ENCODE peak calls at places on chromosomes 12 and 14, in eight cellular contexts. R is HepG2; M is upper lobe of right lung; U is mammary epithelial cell; Q is right lobe of liver; D is PC-9; V is CD4-positive, alpha-beta memory T cell; F is substantia nigra. P is an unnamed sample.

GRCh38 chr14:99234982-99235491 is 37.0 kb downstream of the BCL11B start:
- DNase-seq in R (no peak), Q (no peak), M (no peak), F (no peak), U (no peak), D (no peak), V (peak; percentile 61), P (no peak)

GRCh38 chr12:88993655-88994054 is 358.6 kb downstream of the DUSP6 start:
- DNase-seq in R (peak; percentile 36), U (peak; percentile 43), V (no peak), M (no peak), D (peak; percentile 41), Q (no peak), F (no peak), P (no peak)

GRCh38 chr14:87133073-87133815 is 859.7 kb downstream of the GALC start:
- DNase-seq in U (peak; percentile 100), V (no peak), F (no peak), Q (no peak), M (no peak), R (no peak), D (no peak), P (no peak)

GRCh38 chr12:66598081-66598480 is 80.8 kb downstream of the GRIP1 start:
- DNase-seq in U (no peak), M (no peak), V (no peak), F (no peak), R (no peak), D (no peak), Q (no peak), P (no peak)

GRCh38 chr12:92063641-92064040 is 82.0 kb downstream of the BTG1 start:
- DNase-seq in R (no peak), U (no peak), F (no peak), D (no peak), M (no peak), Q (no peak), V (no peak), P (no peak)

GRCh38 chr14:99363616-99364290 is 91.8 kb upstream of the BCL11B start:
- DNase-seq in V (no peak), U (no peak), M (peak; percentile 41), Q (no peak), D (no peak), R (no peak), F (no peak), P (no peak)

GRCh38 chr12:96314723-96315122 is 85.5 kb downstream of the CDK17 start:
- DNase-seq in R (no peak), F (no peak), M (no peak), V (no peak), D (no peak), U (no peak), Q (no peak), P (no peak)

GRCh38 chr12:26701604-26702215 is 131.3 kb downstream of the ITPR2 start:
- DNase-seq in D (peak; percentile 40), V (peak; percentile 18), M (no peak), R (peak; percentile 23), F (no peak), Q (no peak), U (peak; percentile 31), P (no peak)

GRCh38 chr12:111066744-111067437 is 146.5 kb upstream of the MYL2 start:
- DNase-seq in V (no peak), D (no peak), Q (no peak), U (no peak), F (no peak), M (peak; percentile 11), R (no peak), P (no peak)

GRCh38 chr12:54358945-54359761 is 5.1 kb downstream of the GPR84 start:
- DNase-seq in V (peak; percentile 93), M (peak; percentile 95), F (peak; percentile 87), U (peak; percentile 98), Q (peak; percentile 93), R (peak; percentile 98), D (peak; percentile 98), P (peak; percentile 95)

GRCh38 chr12:98985156-98985555 is 340.1 kb downstream of the APAF1 start:
- DNase-seq in U (no peak), M (no peak), Q (no peak), F (no peak), D (no peak), R (no peak), V (no peak), P (no peak)

GRCh38 chr12:20367731-20368652 is at the start of gene PDE3A:
- DNase-seq in V (no peak), R (no peak), F (no peak), U (peak; percentile 14), Q (peak; percentile 22), M (peak; percentile 71), D (no peak), P (peak; percentile 50)

GRCh38 chr12:106583578-106584103 is 837 bp downstream of the RFX4 start:
- DNase-seq in D (no peak), R (no peak), U (peak; percentile 19), V (no peak), F (no peak), Q (no peak), M (no peak), P (peak; percentile 46)

GRCh38 chr12:79927772-79928474 is 7.0 kb downstream of the PPP1R12A start:
- DNase-seq in M (no peak), R (no peak), F (no peak), D (no peak), Q (no peak), U (peak; percentile 41), V (peak; percentile 62), P (no peak)

GRCh38 chr14:73786942-73787759 is 64.5 kb upstream of the PTGR2 start:
- DNase-seq in U (peak; percentile 20), F (peak; percentile 40), D (no peak), V (peak; percentile 72), Q (peak; percentile 80), R (no peak), M (peak; percentile 88), P (peak; percentile 82)

GRCh38 chr12:14935031-14935430 is 3.3 kb downstream of the ERP27 start:
- DNase-seq in M (no peak), F (no peak), V (no peak), U (no peak), D (peak; percentile 62), R (no peak), Q (no peak), P (no peak)

GRCh38 chr12:38384816-38385491 is 68.4 kb downstream of the ALG10B start:
- DNase-seq in Q (no peak), M (peak; percentile 67), F (no peak), V (no peak), D (peak; percentile 97), R (peak; percentile 60), U (peak; percentile 98), P (peak; percentile 47)

GRCh38 chr12:66036317-66036716 is 94.2 kb downstream of the LLPH start:
- DNase-seq in D (peak; percentile 54), Q (no peak), M (no peak), V (no peak), U (peak; percentile 94), R (peak; percentile 60), F (no peak), P (no peak)

GRCh38 chr14:95240859-95241813 is 78.6 kb downstream of the CLMN start:
- DNase-seq in U (no peak), M (no peak), F (no peak), R (no peak), D (no peak), Q (no peak), V (no peak), P (no peak)

GRCh38 chr12:34393086-34393820 is 371.0 kb downstream of the ALG10 start:
- DNase-seq in U (no peak), D (no peak), V (no peak), F (no peak), M (peak; percentile 54), Q (peak; percentile 13), R (no peak), P (peak; percentile 37)

DNA sequence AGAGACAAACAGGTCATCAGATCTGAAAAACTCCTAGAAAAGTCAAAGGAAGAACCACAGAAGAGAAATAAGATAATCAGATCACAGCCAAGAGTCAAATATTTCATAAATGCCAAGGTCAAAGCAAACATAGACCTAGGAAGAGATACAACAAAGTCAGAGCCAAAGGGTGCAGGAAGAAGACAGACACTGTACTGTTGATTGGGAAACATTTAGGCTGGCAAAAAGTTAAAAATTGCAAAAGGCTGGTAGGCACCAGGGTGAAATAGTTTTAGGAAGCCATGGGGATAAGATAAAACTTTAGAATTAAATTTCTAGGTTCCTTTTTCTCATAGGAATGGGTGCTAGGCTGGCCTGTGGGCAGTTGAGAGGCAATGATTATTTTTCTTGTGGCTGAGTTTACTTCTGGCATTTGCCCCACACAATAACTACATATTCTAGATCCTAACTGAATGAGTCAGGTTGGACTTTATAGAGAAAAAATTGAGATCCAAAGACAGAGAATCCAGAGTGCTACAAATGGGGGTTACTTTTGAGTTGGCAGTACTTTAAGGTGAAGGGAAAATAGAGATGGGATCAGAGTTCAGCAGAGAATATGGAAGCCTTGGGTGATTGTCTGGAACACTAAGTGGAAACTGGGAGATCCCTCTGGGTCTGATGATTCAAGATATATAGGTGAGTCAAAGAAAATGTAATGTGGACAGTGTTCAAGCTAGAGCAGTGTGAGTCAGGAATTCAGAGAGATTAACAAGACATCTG is 215.5 kb downstream of the C12orf50 start:
- DNase-seq in Q (no peak), M (no peak), D (no peak), F (no peak), V (no peak), R (no peak), U (peak; percentile 82), P (no peak)
- H3K27ac ChIP-seq in Q (peak overlapping the region; percentile 44), M (no peak overlapping the region), D (no peak overlapping the region), F (no peak overlapping the region), V (no peak overlapping the region), R (no peak overlapping the region), U (peak overlapping the region; percentile 26), P (no peak overlapping the region)

DNA sequence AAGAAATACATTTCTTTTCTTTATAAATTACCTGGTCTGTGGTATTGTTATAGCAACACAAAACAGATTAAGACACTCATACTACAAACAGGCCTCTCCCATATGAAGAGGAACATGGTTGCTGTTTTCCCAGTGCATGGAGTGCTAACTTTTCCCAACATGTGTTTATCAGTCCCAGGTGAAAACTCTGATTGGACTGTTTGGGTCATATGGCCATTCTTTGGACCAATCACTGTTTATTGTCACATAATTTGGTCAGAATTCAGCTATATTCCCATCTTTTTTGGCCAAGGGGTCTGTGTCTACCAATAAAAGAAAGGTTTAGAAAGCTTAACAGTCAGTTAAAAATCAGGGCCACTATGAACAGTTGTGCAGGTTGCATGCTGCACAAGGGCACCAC is 35.4 kb upstream of the CCDC60 start:
- DNase-seq in Q (no peak), U (no peak), R (no peak), F (no peak), V (no peak), D (no peak), M (no peak), P (no peak)
- H3K27ac ChIP-seq in Q (no peak overlapping the region), U (no peak overlapping the region), R (no peak overlapping the region), F (no peak overlapping the region), V (no peak overlapping the region), D (no peak overlapping the region), M (no peak overlapping the region), P (no peak overlapping the region)

GRCh38 chr14:68638817-68639517 is 153.9 kb downstream of the ZFP36L1 start:
- DNase-seq in R (no peak), V (no peak), Q (no peak), M (peak; percentile 29), U (no peak), D (peak; percentile 8), F (no peak), P (no peak)
- H3K27ac ChIP-seq in R (no peak overlapping the region), V (no peak overlapping the region), Q (no peak overlapping the region), M (peak overlapping the region; percentile 76), U (no peak overlapping the region), D (no peak overlapping the region), F (peak overlapping the region; percentile 45), P (peak overlapping the region; percentile 71)

DNA sequence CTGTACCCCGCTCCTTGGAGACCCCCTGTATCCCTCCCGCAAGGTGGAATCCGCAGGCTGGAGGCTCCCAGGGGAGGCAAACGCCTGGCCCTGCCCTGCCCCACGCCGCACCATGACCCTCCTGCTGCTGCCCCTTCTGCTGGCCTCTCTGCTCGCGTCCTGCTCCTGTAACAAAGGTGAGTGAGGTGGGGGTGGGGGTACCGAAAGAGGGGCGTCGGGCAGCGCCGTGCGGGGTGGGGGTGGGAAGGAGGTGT is 293 bp downstream of the CLSTN3 start:
- DNase-seq in U (no peak), D (no peak), Q (no peak), M (no peak), R (no peak), V (no peak), F (no peak), P (no peak)
- H3K27ac ChIP-seq in U (no peak overlapping the region), D (no peak overlapping the region), Q (peak overlapping the region; percentile 97), M (peak overlapping the region; percentile 51), R (peak overlapping the region; percentile 92), V (peak overlapping the region; percentile 80), F (peak overlapping the region; percentile 64), P (peak overlapping the region; percentile 74)

P was measured in lower lobe of right lung.